ENCODE peak calls at places on chromosomes 6 and 20, in four cellular contexts. S is HepG2, H is GM12878, C is K562. K is an unnamed sample.

GRCh38 chr20:11982289-11982957 is 64.7 kb downstream of the BTBD3 start:
- DNase-seq in S (peak), H (no peak), C (no peak), K (no peak)

GRCh38 chr20:22383156-22383555 is 201.2 kb downstream of the FOXA2 start:
- DNase-seq in S (no peak), H (no peak), C (no peak), K (no peak)

GRCh38 chr6:105794263-105794662 is 291.9 kb upstream of the PRDM1 start:
- DNase-seq in S (peak), H (no peak), C (no peak), K (peak)

GRCh38 chr20:21182832-21183563 is 57.1 kb downstream of the KIZ start:
- DNase-seq in S (no peak), H (no peak), C (no peak), K (no peak)

GRCh38 chr20:53045941-53046340 is 73.8 kb downstream of the TSHZ2 start:
- DNase-seq in S (no peak), H (no peak), C (no peak), K (no peak)

GRCh38 chr20:43938932-43939761 is 24.5 kb downstream of the TOX2 start:
- DNase-seq in S (peak), H (no peak), C (no peak), K (no peak)

GRCh38 chr6:447381-448165 is 56.0 kb downstream of the IRF4 start:
- DNase-seq in S (no peak), H (no peak), C (no peak), K (no peak)

GRCh38 chr20:56826971-56827645 is 198.0 kb downstream of the TFAP2C start:
- DNase-seq in S (no peak), H (no peak), C (no peak), K (no peak)

GRCh38 chr6:17851001-17851719 is 136.3 kb downstream of the KIF13A start:
- DNase-seq in S (no peak), H (no peak), C (no peak), K (no peak)

GRCh38 chr6:17729223-17730077 is 22.7 kb upstream of the NUP153 start:
- DNase-seq in S (no peak), H (no peak), C (no peak), K (no peak)

GRCh38 chr6:88360203-88360797 is 194.2 kb upstream of the CNR1 start:
- DNase-seq in S (peak), H (no peak), C (no peak), K (no peak)

GRCh38 chr6:27651371-27651732 is 178.4 kb upstream of the ZNF184 start:
- DNase-seq in S (no peak), H (no peak), C (peak), K (no peak)

GRCh38 chr20:36957875-36958667 is 6.6 kb upstream of the SAMHD1 start:
- DNase-seq in S (no peak), H (no peak), C (no peak), K (no peak)

GRCh38 chr6:134351615-134352474 is 33.9 kb upstream of the SGK1 start:
- DNase-seq in S (no peak), H (no peak), C (no peak), K (no peak)

GRCh38 chr6:153702671-153703070 is 336.4 kb upstream of the OPRM1 start:
- DNase-seq in S (no peak), H (no peak), C (no peak), K (no peak)

GRCh38 chr6:117440558-117441525 is 15.1 kb upstream of the ROS1 start:
- DNase-seq in S (no peak), H (no peak), C (no peak), K (no peak)

GRCh38 chr6:49423817-49424216 is 39.2 kb downstream of the MMUT start:
- DNase-seq in S (no peak), H (no peak), C (no peak), K (no peak)

GRCh38 chr20:49385471-49385870 is 97.0 kb downstream of the KCNB1 start:
- DNase-seq in S (peak), H (no peak), C (peak), K (no peak)
- TF ChIP-seq NR2C2 in S (no peak), H (no peak), C (no peak), K (no peak)

GRCh38 chr20:41170386-41171105 is 33.2 kb downstream of the PLCG1 start:
- DNase-seq in S (no peak), H (no peak), C (no peak), K (peak)
- TF ChIP-seq NR2C2 in S (no peak), H (no peak), C (no peak), K (no peak)

GRCh38 chr6:30219244-30219643 is 6.0 kb upstream of the TRIM26 start:
- DNase-seq in S (peak), H (peak), C (no peak), K (peak)
- TF ChIP-seq NR2C2 in S (no peak), H (no peak), C (no peak), K (no peak)

DNA sequence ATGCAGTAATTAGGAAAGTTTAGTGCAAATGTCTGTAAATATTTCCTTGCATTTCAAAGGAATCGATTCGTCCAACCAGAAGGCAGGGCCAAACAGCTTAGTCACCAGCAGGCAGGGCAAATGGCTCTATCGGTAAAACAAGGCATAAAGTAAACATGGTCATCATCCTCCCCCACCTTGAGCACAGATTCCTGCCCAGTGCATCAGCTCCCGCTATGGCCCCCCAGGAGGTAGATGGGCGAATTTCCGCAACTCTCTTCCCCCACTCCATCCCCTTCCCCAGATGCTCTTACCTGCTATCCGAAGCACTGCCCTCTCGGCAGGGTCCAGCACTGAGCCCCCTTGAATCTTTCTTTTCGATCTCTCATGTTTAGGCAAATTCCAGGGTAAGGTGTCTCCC is 103.8 kb upstream of the BEND6 start:
- DNase-seq in S (no peak), H (no peak), C (no peak), K (peak)
- TF ChIP-seq NR2C2 in S (no peak), H (no peak), C (no peak), K (no peak)

GRCh38 chr20:3811421-3812258 is 8.7 kb upstream of the AP5S1 start:
- DNase-seq in S (peak), H (no peak), C (peak), K (no peak)

GRCh38 chr20:3805594-3806264 is 9.6 kb downstream of the CDC25B start:
- DNase-seq in S (no peak), H (no peak), C (peak), K (no peak)

GRCh38 chr20:3804781-3805180 is 8.7 kb downstream of the CDC25B start:
- DNase-seq in S (no peak), H (no peak), C (no peak), K (no peak)

GRCh38 chr20:3808544-3808943 is 11.8 kb upstream of the AP5S1 start:
- DNase-seq in S (no peak), H (no peak), C (no peak), K (no peak)

DNA sequence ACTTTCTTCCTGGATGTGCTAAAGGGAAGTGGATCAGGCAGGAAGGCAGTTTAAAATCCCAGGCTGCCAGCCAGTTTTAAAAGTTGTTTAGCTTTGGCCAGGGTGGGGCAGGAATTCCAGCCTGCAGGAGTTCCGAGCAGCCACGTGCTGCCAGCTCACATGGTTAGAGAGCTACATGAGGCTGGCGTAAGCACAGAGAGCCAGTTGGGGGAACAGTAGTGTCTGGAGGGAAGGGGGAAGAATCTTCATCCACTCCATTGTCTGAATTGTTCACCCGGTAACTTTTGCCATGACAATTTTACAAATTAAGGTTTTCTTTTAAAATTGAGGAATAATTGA is 12.0 kb downstream of the CDC25B start:
- DNase-seq in S (peak), H (no peak), C (no peak), K (no peak)
- TF ChIP-seq NR2C2 in S (no peak), H (no peak), C (no peak), K (no peak)

DNA sequence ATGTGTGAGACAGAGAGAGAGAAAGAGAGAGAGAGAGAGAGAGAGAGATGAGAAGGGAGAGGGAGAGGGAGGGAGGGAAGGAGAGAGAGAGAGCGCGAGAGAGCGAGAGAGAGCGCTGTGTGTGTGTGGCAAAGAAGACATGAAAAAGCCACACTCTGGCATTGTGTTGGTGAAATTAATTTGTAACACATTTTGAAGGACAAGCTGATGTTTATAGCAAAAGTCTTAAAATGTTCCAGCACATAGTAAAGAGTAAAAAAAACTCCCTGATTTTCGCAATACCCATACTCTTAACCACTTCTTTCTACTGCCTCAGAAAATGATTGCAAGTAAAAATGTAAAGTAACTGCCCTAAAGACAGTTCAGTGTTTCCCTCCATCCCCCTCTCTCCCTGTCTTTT is 56.7 kb downstream of the SLC22A1 start:
- DNase-seq in S (no peak), H (no peak), C (no peak), K (no peak)
- TF ChIP-seq NR2C2 in S (no peak), H (no peak), C (no peak), K (no peak)

GRCh38 chr20:6103301-6103700 is 19.5 kb downstream of the FERMT1 start:
- DNase-seq in S (no peak), H (no peak), C (no peak), K (no peak)
- TF ChIP-seq NR2C2 in S (no peak), H (no peak), C (no peak), K (no peak)

DNA sequence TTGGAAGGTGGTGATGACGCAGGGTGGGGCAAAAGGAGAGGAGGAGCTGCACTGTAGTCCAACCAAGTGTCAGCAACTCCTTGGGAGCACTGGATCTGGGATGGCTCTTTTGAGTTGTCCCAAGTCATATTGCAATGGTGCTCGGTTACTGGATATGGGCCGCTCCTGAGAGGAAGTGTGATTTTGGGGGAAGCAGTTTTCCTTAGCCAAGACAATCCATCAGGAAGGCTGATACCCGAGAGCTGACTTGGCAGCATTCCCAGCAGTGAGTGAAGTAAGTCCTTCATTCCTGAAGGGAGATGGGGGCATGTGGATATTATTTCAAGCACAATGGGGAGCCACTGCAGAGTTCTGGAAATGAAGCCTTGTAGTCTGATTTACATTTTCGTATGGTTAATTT is 354.1 kb downstream of the RFPL4B start:
- DNase-seq in S (no peak), H (no peak), C (no peak), K (no peak)
- TF ChIP-seq NR2C2 in S (no peak), H (no peak), C (no peak), K (no peak)

GRCh38 chr6:42697268-42697655 is 25.1 kb downstream of the PRPH2 start:
- DNase-seq in S (no peak), H (no peak), C (no peak), K (no peak)

GRCh38 chr6:42696526-42697267 is 25.7 kb downstream of the PRPH2 start:
- DNase-seq in S (no peak), H (no peak), C (peak), K (no peak)

GRCh38 chr6:42694586-42694985 is 27.8 kb downstream of the PRPH2 start:
- DNase-seq in S (no peak), H (no peak), C (no peak), K (no peak)

GRCh38 chr6:42702200-42702599 is 20.2 kb downstream of the PRPH2 start:
- DNase-seq in S (peak), H (no peak), C (peak), K (no peak)

DNA sequence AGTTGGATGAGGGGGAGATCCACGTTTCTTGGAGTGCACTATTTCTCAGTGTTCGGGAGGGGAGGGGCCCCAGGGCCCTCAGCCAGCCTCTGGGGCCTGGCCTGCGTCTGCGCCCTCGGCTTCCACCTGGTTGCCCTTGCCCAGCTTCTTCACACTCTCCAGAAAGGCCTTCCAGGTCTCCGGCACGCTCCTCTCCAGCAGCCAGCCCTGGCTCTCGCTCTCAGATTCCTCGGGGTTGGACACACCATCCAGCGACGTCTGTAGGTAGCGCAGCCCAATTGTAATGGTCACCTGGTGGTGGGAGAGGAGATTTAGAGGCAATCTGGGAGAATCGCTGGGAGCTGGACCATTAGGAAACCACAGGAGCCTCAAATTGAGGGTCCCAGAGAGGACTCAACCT is 24.2 kb downstream of the PRPH2 start:
- DNase-seq in S (no peak), H (no peak), C (no peak), K (no peak)
- TF ChIP-seq NR2C2 in S (no peak), H (no peak), C (no peak), K (no peak)

K was measured in WTC11.